ENCODE peak calls at places on chromosomes 5 and 9, in eight cellular contexts. Z is WERI-Rb-1; H is naive thymus-derived CD4-positive, alpha-beta T cell; G is GM12865; M is HS-5; B is endothelial cell; V is left lung; W is GDM1. Q is an unnamed sample.
A peak's percentile ranks its signal among the peaks of the same experiment; 100 is the strongest.

GRCh38 chr9:68844623-68845612 is 139.9 kb downstream of the PIP5K1B start:
- DNase-seq in Z (peak; percentile 41), H (no peak), G (peak; percentile 76), M (no peak), B (peak; percentile 65), V (no peak), W (no peak), Q (peak; percentile 68)

GRCh38 chr5:139882961-139883539 is 87.4 kb downstream of the PSD2 start:
- DNase-seq in Z (peak; percentile 21), H (no peak), G (no peak), M (no peak), B (no peak), V (no peak), W (no peak), Q (no peak)

GRCh38 chr5:149060325-149060724 is 2.5 kb downstream of the SH3TC2 start:
- DNase-seq in Z (no peak), H (no peak), G (no peak), M (no peak), B (no peak), V (no peak), W (peak; percentile 25), Q (peak; percentile 82)

GRCh38 chr9:134099123-134099761 is 31.4 kb upstream of the BRD3 start:
- DNase-seq in Z (peak; percentile 58), H (peak; percentile 55), G (peak; percentile 67), M (no peak), B (peak; percentile 26), V (no peak), W (peak; percentile 50), Q (peak; percentile 88)

GRCh38 chr5:103774736-103775135 is 212.1 kb upstream of the NUDT12 start:
- DNase-seq in Z (no peak), H (no peak), G (no peak), M (peak; percentile 11), B (no peak), V (no peak), W (no peak), Q (no peak)

GRCh38 chr5:148403344-148403743 is 19.6 kb downstream of the FBXO38 start:
- DNase-seq in Z (no peak), H (no peak), G (no peak), M (no peak), B (no peak), V (no peak), W (peak; percentile 9), Q (no peak)

GRCh38 chr5:59346987-59347386 is 546.5 kb downstream of the PDE4D start:
- DNase-seq in Z (no peak), H (no peak), G (no peak), M (no peak), B (no peak), V (no peak), W (no peak), Q (no peak)

GRCh38 chr5:178499352-178499751 is 90.8 kb downstream of the COL23A1 start:
- DNase-seq in Z (no peak), H (no peak), G (no peak), M (no peak), B (no peak), V (no peak), W (no peak), Q (no peak)

GRCh38 chr9:104836235-104836634 is 72.3 kb downstream of the NIPSNAP3B start:
- DNase-seq in Z (peak; percentile 23), H (no peak), G (no peak), M (no peak), B (no peak), V (no peak), W (no peak), Q (no peak)

GRCh38 chr9:17863213-17863883 is 284.5 kb downstream of the SH3GL2 start:
- DNase-seq in Z (no peak), H (no peak), G (peak; percentile 87), M (no peak), B (no peak), V (no peak), W (no peak), Q (no peak)

GRCh38 chr5:1642221-1642620 is 118.5 kb upstream of the LPCAT1 start:
- DNase-seq in Z (no peak), H (no peak), G (no peak), M (no peak), B (no peak), V (no peak), W (no peak), Q (no peak)

GRCh38 chr9:118230319-118230718 is 526.1 kb downstream of the TLR4 start:
- DNase-seq in Z (peak; percentile 18), H (no peak), G (no peak), M (peak; percentile 20), B (no peak), V (no peak), W (no peak), Q (no peak)

GRCh38 chr9:129318121-129319075 is 140.3 kb upstream of the IER5L start:
- DNase-seq in Z (peak; percentile 5), H (no peak), G (no peak), M (no peak), B (no peak), V (no peak), W (no peak), Q (no peak)

GRCh38 chr5:52989025-52989780 is at the start of gene ITGA2:
- DNase-seq in Z (peak; percentile 58), H (peak; percentile 18), G (peak; percentile 22), M (no peak), B (peak; percentile 48), V (peak; percentile 88), W (peak; percentile 16), Q (peak; percentile 78)

GRCh38 chr9:110958846-110959245 is 79.4 kb downstream of the LPAR1 start:
- DNase-seq in Z (no peak), H (no peak), G (no peak), M (no peak), B (no peak), V (no peak), W (no peak), Q (no peak)

GRCh38 chr5:143403607-143404415 is at the start of gene NR3C1:
- DNase-seq in Z (peak; percentile 72), H (peak; percentile 92), G (peak; percentile 95), M (no peak), B (peak; percentile 70), V (peak; percentile 97), W (peak; percentile 91), Q (no peak)

GRCh38 chr5:1294839-1295649 is at the start of gene TERT:
- DNase-seq in Z (peak; percentile 35), H (peak; percentile 78), G (no peak), M (no peak), B (peak; percentile 70), V (peak; percentile 76), W (no peak), Q (no peak)

GRCh38 chr9:20074291-20074690 is 285.5 kb upstream of the SLC24A2 start:
- DNase-seq in Z (no peak), H (no peak), G (no peak), M (no peak), B (no peak), V (no peak), W (no peak), Q (no peak)